ENCODE peak calls at places on chromosome 10, in six cellular contexts. S is transverse colon, C is mammary epithelial cell, U is suprapubic skin, L is PC-3, A is uterus. X is an unnamed sample. For H3K9me3, the result is how much of the 10 kb centered on the place peaks cover.

GRCh38 chr10:100529473-100530298 is at the start of gene NDUFB8:
- DNase-seq in S (peak), C (peak), U (peak), L (peak), A (peak), X (peak)

GRCh38 chr10:76397210-76397881 is 965.9 kb downstream of the LRMDA start:
- DNase-seq in S (no peak), C (no peak), U (no peak), L (no peak), A (peak), X (no peak)

GRCh38 chr10:34861293-34862004 is 46.4 kb upstream of the PARD3 start:
- DNase-seq in S (peak), C (no peak), U (peak), L (peak), A (peak), X (no peak)

GRCh38 chr10:16949806-16950205 is 132.6 kb upstream of the RSU1 start:
- DNase-seq in S (no peak), C (no peak), U (no peak), L (no peak), A (no peak), X (no peak)

GRCh38 chr10:63348210-63348850 is 117.4 kb downstream of the JMJD1C start:
- DNase-seq in S (no peak), C (no peak), U (no peak), L (no peak), A (no peak), X (no peak)

GRCh38 chr10:45160266-45160665 is 155.1 kb downstream of the OR13A1 start:
- DNase-seq in S (no peak), C (peak), U (no peak), L (peak), A (no peak), X (no peak)

GRCh38 chr10:99374972-99375371 is 45.8 kb downstream of the CNNM1 start:
- DNase-seq in S (no peak), C (no peak), U (no peak), L (no peak), A (no peak), X (no peak)

GRCh38 chr10:71620642-71621041 is 98.9 kb downstream of the C10orf105 start:
- DNase-seq in S (no peak), C (no peak), U (no peak), L (no peak), A (no peak), X (no peak)

DNA sequence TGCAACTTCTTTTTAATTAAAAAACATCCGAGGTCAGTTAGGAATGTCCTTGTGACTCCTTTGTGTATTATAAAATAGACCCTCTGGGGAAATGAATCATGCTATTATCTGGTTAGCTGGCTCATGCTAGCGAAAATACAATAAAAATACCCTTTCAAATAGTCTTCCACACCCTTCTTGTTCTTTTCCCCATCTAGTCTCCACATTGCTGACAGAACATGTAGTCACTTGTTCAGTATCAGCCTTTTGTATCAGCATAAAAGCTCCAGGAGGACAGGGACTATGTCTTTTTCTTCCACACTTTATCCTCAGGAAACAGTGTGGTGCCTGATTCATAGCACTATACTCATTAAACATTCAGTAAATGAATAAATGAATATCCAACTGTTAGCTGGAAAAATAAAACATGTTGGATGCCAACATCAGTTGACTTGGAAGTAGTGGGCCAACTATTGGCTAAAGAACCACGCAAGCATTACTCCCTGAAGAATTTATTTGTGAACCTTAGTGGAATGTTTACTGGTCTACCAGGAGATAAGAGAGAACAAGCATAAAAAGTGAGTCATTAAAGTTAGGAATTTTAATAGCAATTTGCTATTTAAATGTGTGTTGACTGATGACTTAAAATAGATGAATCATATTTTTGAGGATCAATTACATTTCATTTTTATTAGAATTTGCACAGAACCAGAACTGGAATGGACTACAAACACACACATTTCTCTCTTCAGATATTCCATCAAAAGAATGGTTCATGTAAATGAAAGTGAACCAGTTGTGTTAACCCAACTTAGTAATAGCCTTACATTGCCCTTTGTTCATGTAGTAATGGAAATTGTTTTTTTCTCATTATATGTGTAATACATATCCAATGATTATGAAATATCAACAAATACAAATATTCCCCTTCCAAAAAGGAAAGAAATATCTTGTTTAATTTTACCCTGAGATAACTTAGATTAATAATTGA is 129.6 kb downstream of the DKK1 start:
- DNase-seq in S (no peak), C (peak), U (no peak), L (peak), A (no peak), X (no peak)
- H3K4me3 ChIP-seq in S (no peak), C (no peak), U (no peak), L (peak), A (no peak), X (no peak)

DNA sequence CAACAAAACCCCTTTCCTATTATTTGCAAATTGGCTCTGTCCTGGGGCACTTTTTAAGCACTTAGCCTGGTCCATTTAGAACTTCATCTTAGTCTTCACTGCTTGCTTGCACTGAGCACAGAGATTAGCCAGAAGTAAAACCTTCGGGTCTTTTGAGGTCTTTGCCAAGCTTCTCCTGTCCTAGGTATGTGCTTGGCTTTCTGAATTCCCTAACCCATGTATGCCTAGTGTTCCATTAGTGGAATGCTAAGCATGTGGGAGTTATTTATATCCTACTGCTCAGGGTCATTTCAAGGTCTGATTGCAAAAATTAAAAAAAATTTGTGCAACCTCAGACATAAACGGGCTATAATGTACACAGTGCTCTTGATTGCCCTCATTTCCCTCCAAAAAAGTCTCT is 18.0 kb downstream of the ZNF37A start:
- DNase-seq in S (no peak), C (no peak), U (no peak), L (no peak), A (no peak), X (no peak)
- H3K9me3 ChIP-seq in S (half or more), C (under half), U (half or more), L (under half), A (under half), X (under half)

GRCh38 chr10:49396666-49396999 is 744 bp upstream of the DRGX start:
- DNase-seq in S (no peak), C (no peak), U (no peak), L (no peak), A (no peak), X (no peak)
- TF ChIP-seq CTCF in S (no peak), C (no peak), U (no peak), L (no peak), A (no peak), X (no peak)

DNA sequence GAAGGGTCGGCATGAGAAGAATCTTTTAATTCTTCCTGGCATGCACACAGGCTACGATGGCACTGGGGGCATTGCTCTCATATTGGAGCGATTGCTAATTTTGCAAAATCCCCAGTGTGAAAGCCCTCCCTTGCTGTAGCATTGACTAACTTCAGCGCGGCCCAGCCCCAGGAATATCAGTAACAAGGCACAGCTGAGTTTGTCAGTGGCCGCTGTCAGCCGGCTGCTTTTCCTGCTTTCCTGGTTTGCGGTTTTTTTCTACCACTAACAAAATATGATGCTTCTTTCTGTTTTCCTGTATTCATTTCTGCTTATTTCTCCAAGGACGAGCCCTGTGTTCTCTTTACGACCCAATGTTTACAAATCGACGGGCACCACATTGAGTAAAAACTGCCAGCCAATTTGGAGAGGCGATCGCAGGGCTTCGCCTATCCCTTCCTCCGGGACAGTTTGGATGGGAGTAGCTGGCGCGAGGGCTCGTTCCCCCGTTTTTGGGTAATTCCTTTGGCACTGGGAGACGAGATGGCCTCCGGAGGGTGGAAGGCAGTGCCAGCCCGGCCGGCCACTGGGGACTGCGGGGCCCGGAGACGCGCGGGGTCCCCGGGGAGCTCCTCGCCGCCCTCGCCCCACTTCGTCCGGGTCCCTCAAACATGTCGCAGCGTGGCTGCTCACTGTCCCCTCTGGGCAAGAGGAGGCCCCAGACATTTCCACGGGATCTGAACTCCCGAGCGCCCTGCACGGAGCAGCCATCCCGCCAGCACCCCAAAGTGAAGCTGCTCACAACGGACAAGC is 949 bp downstream of the ADARB2 start:
- DNase-seq in S (no peak), C (no peak), U (no peak), L (no peak), A (no peak), X (no peak)
- H3K4me3 ChIP-seq in S (no peak), C (no peak), U (peak), L (no peak), A (no peak), X (no peak)

DNA sequence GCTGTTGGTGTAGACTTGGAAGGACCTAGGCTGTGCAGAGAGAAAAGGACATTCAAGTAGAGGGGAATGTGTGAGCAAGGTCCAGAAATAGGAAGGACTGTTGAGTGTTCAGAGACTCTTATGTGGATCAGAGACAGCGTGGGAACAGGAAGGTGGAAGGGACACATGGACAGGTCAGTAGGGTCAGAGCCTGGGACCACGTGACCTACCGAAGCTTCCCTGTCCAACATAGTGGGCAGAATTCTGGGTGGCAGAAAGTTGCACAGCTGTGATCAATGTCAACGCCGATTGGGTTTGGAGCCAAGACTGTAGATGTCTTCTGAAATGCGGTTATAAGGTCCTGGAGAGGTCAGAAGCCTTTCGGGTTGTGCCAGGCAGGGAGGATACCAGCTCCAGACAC is 195.9 kb upstream of the MKI67 start:
- DNase-seq in S (no peak), C (no peak), U (no peak), L (no peak), A (no peak), X (no peak)
- H3K9me3 ChIP-seq in S (under half), C (under half), U (under half), L (under half), A (under half), X (under half)

GRCh38 chr10:29926649-29927048 is 132.7 kb downstream of the JCAD start:
- DNase-seq in S (no peak), C (peak), U (no peak), L (peak), A (no peak), X (no peak)
- TF ChIP-seq CTCF in S (no peak), C (peak), U (no peak), L (peak), A (no peak), X (no peak)

DNA sequence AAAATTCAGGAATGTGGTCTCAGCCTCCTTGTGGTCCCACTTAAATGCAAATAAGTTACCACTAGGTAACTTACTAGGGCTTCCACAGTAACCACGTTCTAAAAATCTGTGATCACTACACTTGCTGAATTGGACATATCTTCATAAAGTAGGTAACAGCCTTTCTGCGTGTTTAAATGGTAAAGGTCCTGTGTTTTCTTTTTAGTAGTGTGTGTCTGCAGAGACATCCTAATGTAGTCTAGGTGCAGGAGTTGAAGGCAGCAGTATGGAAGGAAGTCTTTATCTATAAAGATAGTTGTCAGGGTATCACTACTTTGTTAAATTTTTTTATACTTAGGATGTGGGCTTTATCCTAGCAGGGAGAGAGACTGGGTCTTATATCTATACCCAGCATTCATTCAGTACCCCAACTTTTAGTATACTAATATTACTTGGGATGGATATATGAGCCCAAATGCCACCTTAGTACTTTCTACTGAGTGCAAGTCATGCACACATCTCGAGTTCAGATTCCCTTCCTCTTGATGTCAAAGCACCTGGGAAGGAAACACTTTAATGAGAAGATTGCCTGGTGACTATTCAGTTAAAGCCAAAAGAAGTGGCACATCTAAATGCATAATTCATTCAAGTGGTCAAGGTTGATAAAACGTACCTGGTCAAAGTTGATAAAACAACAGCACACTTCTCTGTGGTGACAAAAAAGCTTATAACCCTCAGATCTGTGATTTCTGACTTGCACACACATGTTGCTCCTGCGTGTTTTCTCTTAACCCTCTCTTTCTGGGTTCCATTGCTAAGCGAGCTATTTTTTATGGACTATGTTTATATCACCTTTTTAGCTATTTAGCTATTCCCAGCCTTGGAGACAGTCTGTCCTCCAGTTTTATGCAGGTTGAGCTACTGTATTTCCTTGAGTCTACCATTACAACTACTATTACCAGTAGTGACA is 281.1 kb upstream of the DKK1 start:
- DNase-seq in S (no peak), C (no peak), U (no peak), L (no peak), A (no peak), X (no peak)
- H3K4me3 ChIP-seq in S (no peak), C (no peak), U (no peak), L (no peak), A (no peak), X (no peak)

DNA sequence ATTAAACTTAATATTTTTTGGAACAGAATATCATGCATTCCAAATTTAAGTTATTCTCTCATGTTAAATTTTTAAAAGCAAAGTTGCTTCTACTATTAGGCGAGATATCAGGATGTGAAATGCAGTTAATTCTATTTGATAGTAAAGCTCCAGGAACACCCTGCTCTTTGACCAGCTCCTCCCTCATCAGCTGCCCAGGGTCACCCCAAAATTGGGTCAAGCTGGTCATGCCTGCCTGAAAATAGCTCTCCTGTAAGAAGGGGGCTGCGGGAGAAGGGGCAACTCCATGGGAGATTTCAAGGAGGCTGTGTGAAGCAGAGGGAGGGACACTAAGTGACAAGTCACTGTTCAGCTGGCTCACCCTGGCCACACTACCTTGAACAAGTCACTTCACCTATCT is 5.9 kb downstream of the PPP1R3C start:
- DNase-seq in S (no peak), C (no peak), U (no peak), L (no peak), A (no peak), X (no peak)
- H3K9me3 ChIP-seq in S (under half), C (under half), U (under half), L (under half), A (under half), X (under half)